ENCODE peak calls at places on chromosomes 6 and 20, in seven cellular contexts. One of them, this sample, is unnamed.

GRCh38 chr6:170358496-170358895 is 51.9 kb downstream of the FAM120B start:
- DNase-seq in AG09319: no peak
- DNase-seq in stimulated activated CD8-positive, alpha-beta memory T cell treated with anti-CD3 and anti-CD28 coated beads, Interleukin-15, amount 100 ng/mL, for 1 hour: no peak
- DNase-seq in left lung: no peak
- DNase-seq in foreskin fibroblast: no peak
- DNase-seq in COR-L47: peak
- DNase-seq in AG04450: no peak
- DNase-seq in this sample: no peak

GRCh38 chr20:62603021-62603906 is 39.0 kb upstream of the SLCO4A1 start:
- DNase-seq in AG04450: no peak
- DNase-seq in COR-L47: peak
- DNase-seq in stimulated activated CD8-positive, alpha-beta memory T cell treated with anti-CD3 and anti-CD28 coated beads, Interleukin-15, amount 100 ng/mL, for 1 hour: no peak
- DNase-seq in foreskin fibroblast: peak
- DNase-seq in AG09319: no peak
- DNase-seq in left lung: peak
- DNase-seq in this sample: no peak

GRCh38 chr6:30724906-30725667 is 4.9 kb downstream of the TUBB start:
- DNase-seq in stimulated activated CD8-positive, alpha-beta memory T cell treated with anti-CD3 and anti-CD28 coated beads, Interleukin-15, amount 100 ng/mL, for 1 hour: no peak
- DNase-seq in AG09319: no peak
- DNase-seq in COR-L47: no peak
- DNase-seq in AG04450: no peak
- DNase-seq in left lung: no peak
- DNase-seq in foreskin fibroblast: no peak
- DNase-seq in this sample: no peak

GRCh38 chr20:51026317-51026716 is 3.4 kb upstream of the KCNG1 start:
- DNase-seq in foreskin fibroblast: no peak
- DNase-seq in COR-L47: no peak
- DNase-seq in AG09319: no peak
- DNase-seq in stimulated activated CD8-positive, alpha-beta memory T cell treated with anti-CD3 and anti-CD28 coated beads, Interleukin-15, amount 100 ng/mL, for 1 hour: no peak
- DNase-seq in AG04450: no peak
- DNase-seq in left lung: no peak
- DNase-seq in this sample: no peak

GRCh38 chr20:58372836-58373235 is 16.2 kb upstream of the VAPB start:
- DNase-seq in COR-L47: no peak
- DNase-seq in stimulated activated CD8-positive, alpha-beta memory T cell treated with anti-CD3 and anti-CD28 coated beads, Interleukin-15, amount 100 ng/mL, for 1 hour: no peak
- DNase-seq in AG09319: no peak
- DNase-seq in left lung: no peak
- DNase-seq in foreskin fibroblast: no peak
- DNase-seq in AG04450: no peak
- DNase-seq in this sample: no peak

GRCh38 chr6:29813809-29814208 is 13.8 kb upstream of the HLA-G start:
- DNase-seq in left lung: no peak
- DNase-seq in AG09319: no peak
- DNase-seq in stimulated activated CD8-positive, alpha-beta memory T cell treated with anti-CD3 and anti-CD28 coated beads, Interleukin-15, amount 100 ng/mL, for 1 hour: no peak
- DNase-seq in COR-L47: no peak
- DNase-seq in foreskin fibroblast: peak
- DNase-seq in AG04450: no peak
- DNase-seq in this sample: no peak

GRCh38 chr6:77063494-77063893 is 399.8 kb downstream of the HTR1B start:
- DNase-seq in foreskin fibroblast: no peak
- DNase-seq in COR-L47: no peak
- DNase-seq in AG04450: no peak
- DNase-seq in AG09319: no peak
- DNase-seq in left lung: no peak
- DNase-seq in stimulated activated CD8-positive, alpha-beta memory T cell treated with anti-CD3 and anti-CD28 coated beads, Interleukin-15, amount 100 ng/mL, for 1 hour: no peak
- DNase-seq in this sample: no peak

GRCh38 chr6:56695702-56696101 is 53.0 kb upstream of the DST start:
- DNase-seq in foreskin fibroblast: no peak
- DNase-seq in AG04450: no peak
- DNase-seq in left lung: no peak
- DNase-seq in COR-L47: no peak
- DNase-seq in stimulated activated CD8-positive, alpha-beta memory T cell treated with anti-CD3 and anti-CD28 coated beads, Interleukin-15, amount 100 ng/mL, for 1 hour: no peak
- DNase-seq in AG09319: no peak
- DNase-seq in this sample: no peak

GRCh38 chr6:43887906-43888683 is 118.1 kb downstream of the VEGFA start:
- DNase-seq in COR-L47: peak
- DNase-seq in stimulated activated CD8-positive, alpha-beta memory T cell treated with anti-CD3 and anti-CD28 coated beads, Interleukin-15, amount 100 ng/mL, for 1 hour: no peak
- DNase-seq in foreskin fibroblast: no peak
- DNase-seq in left lung: no peak
- DNase-seq in AG09319: no peak
- DNase-seq in AG04450: no peak
- DNase-seq in this sample: no peak

GRCh38 chr6:108838101-108838717 is 10.0 kb upstream of the ARMC2 start:
- DNase-seq in AG04450: no peak
- DNase-seq in AG09319: no peak
- DNase-seq in left lung: peak
- DNase-seq in COR-L47: no peak
- DNase-seq in foreskin fibroblast: no peak
- DNase-seq in stimulated activated CD8-positive, alpha-beta memory T cell treated with anti-CD3 and anti-CD28 coated beads, Interleukin-15, amount 100 ng/mL, for 1 hour: no peak
- DNase-seq in this sample: no peak

GRCh38 chr6:133309579-133309978 is 68.4 kb downstream of the EYA4 start:
- DNase-seq in AG09319: peak
- DNase-seq in foreskin fibroblast: no peak
- DNase-seq in stimulated activated CD8-positive, alpha-beta memory T cell treated with anti-CD3 and anti-CD28 coated beads, Interleukin-15, amount 100 ng/mL, for 1 hour: no peak
- DNase-seq in COR-L47: no peak
- DNase-seq in AG04450: no peak
- DNase-seq in left lung: no peak
- DNase-seq in this sample: no peak

GRCh38 chr20:10708342-10709185 is 34.8 kb upstream of the JAG1 start:
- DNase-seq in AG04450: peak
- DNase-seq in COR-L47: no peak
- DNase-seq in left lung: no peak
- DNase-seq in stimulated activated CD8-positive, alpha-beta memory T cell treated with anti-CD3 and anti-CD28 coated beads, Interleukin-15, amount 100 ng/mL, for 1 hour: no peak
- DNase-seq in foreskin fibroblast: peak
- DNase-seq in AG09319: no peak
- DNase-seq in this sample: no peak